ENCODE peak calls at places on chromosomes 13 and 19, in ten cellular contexts. H is fibroblast of the aortic adventitia, R is GM12878, M is astrocyte of the spinal cord, A is neural progenitor cell, T is ascending aorta, D is HepG2, J is fibroblast of pulmonary artery, C is lung, Z is astrocyte. Q is an unnamed sample.
A peak's percentile ranks its signal among the peaks of the same experiment; 100 is the strongest.

GRCh38 chr13:31431722-31432137 is 232.0 kb downstream of the B3GLCT start:
- DNase-seq in H (peak; percentile 77), R (no peak), M (peak; percentile 26), A (peak; percentile 67), T (peak; percentile 76), D (peak; percentile 10), J (peak; percentile 63), C (no peak), Z (peak; percentile 6), Q (peak; percentile 54)

GRCh38 chr13:75829874-75830273 is 193.7 kb downstream of the LMO7 start:
- DNase-seq in H (peak; percentile 20), R (no peak), M (no peak), A (no peak), T (no peak), D (no peak), J (no peak), C (no peak), Z (peak; percentile 35), Q (no peak)

GRCh38 chr19:12763100-12763499 is 11.5 kb downstream of the BEST2 start:
- DNase-seq in H (no peak), R (no peak), M (no peak), A (no peak), T (no peak), D (no peak), J (no peak), C (no peak), Z (no peak), Q (no peak)

GRCh38 chr19:46909356-46909755 is 48.6 kb downstream of the ARHGAP35 start:
- DNase-seq in H (no peak), R (no peak), M (no peak), A (no peak), T (no peak), D (no peak), J (no peak), C (no peak), Z (no peak), Q (no peak)

GRCh38 chr19:41376241-41376997 is at the start of gene TMEM91:
- DNase-seq in H (peak; percentile 26), R (no peak), M (no peak), A (peak; percentile 84), T (no peak), D (no peak), J (peak; percentile 31), C (peak; percentile 59), Z (no peak), Q (no peak)

GRCh38 chr13:113160983-113161382 is 2.5 kb downstream of the PROZ start:
- DNase-seq in H (no peak), R (no peak), M (no peak), A (no peak), T (no peak), D (no peak), J (no peak), C (no peak), Z (no peak), Q (no peak)

GRCh38 chr13:30915691-30916541 is 9.8 kb downstream of the MEDAG start:
- DNase-seq in H (no peak), R (no peak), M (no peak), A (no peak), T (no peak), D (no peak), J (no peak), C (no peak), Z (no peak), Q (no peak)

GRCh38 chr19:51166846-51167490 is 24.9 kb downstream of the SIGLEC7 start:
- DNase-seq in H (no peak), R (no peak), M (no peak), A (no peak), T (no peak), D (no peak), J (no peak), C (peak; percentile 54), Z (no peak), Q (no peak)

GRCh38 chr13:74444877-74445479 is 310.8 kb upstream of the KLF12 start:
- DNase-seq in H (peak; percentile 18), R (no peak), M (peak; percentile 15), A (no peak), T (no peak), D (no peak), J (no peak), C (no peak), Z (peak; percentile 22), Q (no peak)

GRCh38 chr13:50682966-50683365 is 160.5 kb downstream of the DLEU7 start:
- DNase-seq in H (no peak), R (no peak), M (no peak), A (no peak), T (no peak), D (no peak), J (no peak), C (no peak), Z (no peak), Q (no peak)

GRCh38 chr13:109275390-109275789 is 511.0 kb downstream of the IRS2 start:
- DNase-seq in H (no peak), R (no peak), M (no peak), A (peak; percentile 32), T (no peak), D (no peak), J (no peak), C (no peak), Z (no peak), Q (no peak)
- TF ChIP-seq CTCF in H (no peak), R (no peak), M (no peak), A (no peak), T (no peak), D (no peak), J (no peak), C (no peak), Z (no peak), Q (no peak)

GRCh38 chr13:80030491-80030890 is 310.4 kb downstream of the SPRY2 start:
- DNase-seq in H (no peak), R (no peak), M (no peak), A (peak; percentile 16), T (no peak), D (no peak), J (peak; percentile 44), C (peak; percentile 49), Z (no peak), Q (no peak)
- TF ChIP-seq CTCF in H (no peak), R (peak; percentile 17), M (peak; percentile 28), A (peak; percentile 41), T (no peak), D (no peak), J (peak; percentile 35), C (no peak), Z (no peak), Q (no peak)

GRCh38 chr19:5398693-5399057 is 56.5 kb upstream of the ZNRF4 start:
- DNase-seq in H (no peak), R (no peak), M (no peak), A (no peak), T (no peak), D (no peak), J (no peak), C (no peak), Z (no peak), Q (no peak)

GRCh38 chr19:5396963-5397362 is 56.4 kb upstream of the PTPRS start:
- DNase-seq in H (no peak), R (no peak), M (no peak), A (no peak), T (no peak), D (no peak), J (no peak), C (no peak), Z (no peak), Q (no peak)

GRCh38 chr19:5395541-5395940 is 54.9 kb upstream of the PTPRS start:
- DNase-seq in H (no peak), R (no peak), M (no peak), A (peak; percentile 23), T (no peak), D (no peak), J (no peak), C (no peak), Z (no peak), Q (no peak)

GRCh38 chr19:5395996-5396939 is 55.7 kb upstream of the PTPRS start:
- DNase-seq in H (no peak), R (no peak), M (no peak), A (peak; percentile 65), T (no peak), D (no peak), J (no peak), C (no peak), Z (no peak), Q (no peak)

DNA sequence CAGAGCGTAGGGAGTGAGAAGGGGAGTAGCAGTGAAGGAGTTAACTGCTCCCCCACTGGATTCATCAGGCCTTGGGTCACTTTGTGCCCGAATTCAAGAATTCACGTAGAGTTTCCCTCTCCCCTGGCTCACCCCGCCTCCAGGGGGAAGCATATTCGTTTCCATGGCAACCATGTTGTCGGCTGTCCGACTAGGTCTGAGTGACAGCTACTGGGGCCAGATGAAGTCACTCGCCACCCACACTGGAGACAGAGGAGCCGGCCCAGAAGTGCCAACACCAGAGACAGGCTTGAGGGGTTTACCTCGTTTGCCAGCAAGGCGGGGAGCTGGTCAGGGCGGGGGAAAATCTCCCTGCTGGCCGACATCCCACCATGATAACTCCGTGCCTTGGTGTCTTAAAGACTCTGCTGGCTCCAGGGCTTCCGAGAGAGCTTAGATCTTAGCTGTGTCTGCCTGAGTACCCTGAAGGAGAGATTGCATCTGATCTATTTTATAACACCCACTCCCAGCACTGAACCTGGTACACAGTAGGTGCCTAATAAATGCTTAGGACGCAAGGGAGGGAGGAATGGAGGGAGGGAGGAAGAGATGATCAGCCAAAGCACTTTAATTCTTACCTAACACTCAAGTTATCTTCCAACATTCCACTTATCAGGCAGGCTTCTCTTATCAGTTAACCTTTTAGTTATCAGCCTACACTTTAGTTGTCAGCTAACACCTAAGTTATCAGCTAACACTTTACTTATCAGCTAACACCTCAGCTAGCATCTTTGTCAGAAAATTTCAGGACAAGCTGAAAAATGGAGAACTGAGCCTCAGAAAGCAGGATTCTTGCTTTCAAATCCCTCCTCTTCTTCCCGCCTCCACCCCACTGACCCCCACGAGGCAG is 57.2 kb upstream of the ZNRF4 start:
- DNase-seq in H (no peak), R (no peak), M (no peak), A (peak; percentile 96), T (no peak), D (peak; percentile 16), J (peak; percentile 3), C (no peak), Z (no peak), Q (peak; percentile 40)
- TF ChIP-seq CTCF in H (no peak), R (no peak), M (no peak), A (peak; percentile 30), T (no peak), D (no peak), J (no peak), C (no peak), Z (no peak), Q (no peak)

DNA sequence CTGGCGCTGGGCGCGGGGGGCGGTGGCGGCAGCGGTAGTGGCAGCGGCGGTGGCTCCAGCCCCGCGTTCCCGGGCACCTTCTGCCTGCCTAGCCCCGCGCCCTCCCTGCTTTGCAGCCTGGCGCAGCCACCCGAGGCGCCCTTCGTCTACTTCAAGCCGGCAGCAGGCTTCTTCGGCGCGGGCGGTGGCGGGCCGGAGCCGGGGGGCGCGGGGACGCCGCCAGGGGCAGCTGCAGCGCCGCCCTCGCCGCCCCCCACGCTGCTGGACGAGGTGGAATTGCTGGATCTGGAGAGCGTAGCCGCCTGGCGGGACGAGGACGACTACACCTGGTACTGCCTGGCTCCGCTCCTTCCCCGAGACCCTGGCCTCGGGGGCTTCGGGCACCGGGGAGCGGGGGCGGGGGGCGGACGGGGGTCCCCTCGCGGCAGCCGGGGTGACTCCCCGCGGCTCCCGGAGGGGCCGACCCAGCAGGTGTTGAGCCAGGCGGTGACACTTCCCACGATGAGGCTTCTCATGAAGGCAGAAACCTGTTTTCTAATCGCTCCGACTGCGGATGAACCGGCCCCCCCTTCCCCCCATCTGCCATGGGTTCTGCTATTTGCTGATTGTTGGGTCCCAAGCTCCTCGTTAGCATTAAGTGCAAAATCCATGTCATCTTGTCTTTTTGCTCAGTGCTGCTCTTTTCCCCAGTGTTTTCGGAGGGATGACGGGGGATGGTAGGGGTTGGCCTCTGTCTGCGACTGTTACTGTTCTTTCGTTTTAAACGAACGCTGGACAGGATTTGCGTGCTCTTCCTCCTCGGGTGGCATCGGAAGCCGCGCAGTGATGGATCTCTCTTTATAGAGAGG is 948 bp downstream of the SLAIN1 start:
- DNase-seq in H (no peak), R (no peak), M (no peak), A (peak; percentile 73), T (peak; percentile 65), D (no peak), J (no peak), C (peak; percentile 37), Z (no peak), Q (peak; percentile 29)
- TF ChIP-seq CTCF in H (no peak), R (no peak), M (no peak), A (peak; percentile 41), T (no peak), D (no peak), J (no peak), C (no peak), Z (no peak), Q (no peak)

Q was measured in mesothelial cell of epicardium.